ENCODE peak calls at places on chromosomes 12 and 14, in ten cellular contexts. P is CD4-positive, alpha-beta T cell; V is uterus; U is brain microvascular endothelial cell; O is pancreas; C is hepatocyte; M is CD8-positive, alpha-beta T cell; W is stomach; X is colonic mucosa; H is GM23338. A is an unnamed sample.

GRCh38 chr12:11727133-11727664 is 77.7 kb downstream of the ETV6 start:
- DNase-seq in U (no peak), C (no peak), M (peak; percentile 62), P (peak; percentile 49), V (no peak), X (no peak), H (no peak), O (no peak), W (no peak), A (no peak)

GRCh38 chr14:34331728-34332623 is 130.1 kb downstream of the SPTSSA start:
- DNase-seq in M (peak; percentile 68), V (peak; percentile 47), P (peak; percentile 18), U (peak; percentile 33), O (peak; percentile 65), W (peak; percentile 72), C (peak; percentile 79), H (peak; percentile 85), X (peak; percentile 94), A (peak; percentile 52)

GRCh38 chr14:26841920-26842741 is 244.3 kb upstream of the NOVA1 start:
- DNase-seq in X (peak; percentile 45), O (no peak), P (no peak), V (peak; percentile 66), W (peak; percentile 26), U (peak; percentile 53), C (peak; percentile 69), M (no peak), H (no peak), A (peak; percentile 64)

GRCh38 chr14:67360469-67361206 is 510 bp downstream of the EIF2S1 start:
- DNase-seq in H (peak; percentile 17), X (no peak), W (no peak), P (no peak), O (no peak), C (no peak), V (no peak), M (no peak), U (no peak), A (no peak)

GRCh38 chr12:1791104-1791927 is 29.0 kb upstream of the LRTM2 start:
- DNase-seq in O (no peak), W (peak; percentile 77), C (peak; percentile 80), X (peak; percentile 76), U (peak; percentile 53), P (peak; percentile 57), M (peak; percentile 75), H (peak; percentile 73), V (peak; percentile 63), A (peak; percentile 59)

GRCh38 chr14:33120966-33121365 is 182.3 kb downstream of the NPAS3 start:
- DNase-seq in W (no peak), U (peak; percentile 15), O (no peak), V (no peak), H (no peak), X (no peak), C (no peak), M (no peak), P (no peak), A (peak; percentile 41)

GRCh38 chr12:88243886-88244491 is 101.9 kb downstream of the TMTC3 start:
- DNase-seq in X (no peak), U (no peak), W (no peak), M (no peak), V (no peak), P (no peak), C (no peak), O (no peak), H (peak; percentile 40), A (no peak)

GRCh38 chr14:55333785-55334485 is 62.7 kb downstream of the FBXO34 start:
- DNase-seq in V (no peak), X (no peak), M (no peak), P (no peak), C (peak; percentile 32), W (no peak), O (no peak), H (no peak), U (no peak), A (no peak)

GRCh38 chr14:93035917-93036651 is 79.6 kb downstream of the ITPK1 start:
- DNase-seq in C (peak; percentile 61), X (no peak), U (peak; percentile 18), V (peak; percentile 49), W (no peak), H (no peak), M (no peak), P (no peak), O (peak; percentile 35), A (peak; percentile 76)

GRCh38 chr12:111992464-111992863 is 20.5 kb downstream of the TMEM116 start:
- DNase-seq in H (no peak), W (no peak), X (no peak), V (no peak), P (no peak), U (no peak), O (no peak), M (no peak), C (no peak), A (no peak)

GRCh38 chr12:111998015-111998414 is 14.9 kb downstream of the TMEM116 start:
- DNase-seq in W (no peak), M (no peak), C (no peak), V (no peak), P (no peak), H (no peak), U (no peak), O (no peak), X (no peak), A (no peak)

GRCh38 chr12:111997300-111997699 is 15.7 kb downstream of the TMEM116 start:
- DNase-seq in C (no peak), V (no peak), O (no peak), M (no peak), X (no peak), U (no peak), W (no peak), P (no peak), H (no peak), A (no peak)

GRCh38 chr12:111993290-111994150 is 19.4 kb downstream of the TMEM116 start:
- DNase-seq in M (peak; percentile 56), C (no peak), U (no peak), O (no peak), H (no peak), W (no peak), X (no peak), V (no peak), P (peak; percentile 42), A (no peak)

GRCh38 chr12:111995782-111996480 is 17.0 kb downstream of the TMEM116 start:
- DNase-seq in M (no peak), U (no peak), X (no peak), O (no peak), C (no peak), H (no peak), V (no peak), P (no peak), W (no peak), A (no peak)
- H3K27ac ChIP-seq in M (no peak overlapping the region), U (no peak overlapping the region), X (no peak overlapping the region), O (no peak overlapping the region), C (no peak overlapping the region), H (no peak overlapping the region), V (no peak overlapping the region), P (no peak overlapping the region), W (no peak overlapping the region), A (no peak overlapping the region)

GRCh38 chr12:9319044-9319841 is 111.0 kb upstream of the PZP start:
- DNase-seq in V (no peak), W (no peak), U (no peak), P (no peak), O (no peak), X (no peak), H (no peak), M (no peak), C (no peak), A (no peak)
- TF ChIP-seq CTCF in V (no peak), W (no peak), U (peak; percentile 59), P (no peak), O (no peak), X (no peak), H (peak; percentile 55), M (no peak), C (no peak), A (no peak)

DNA sequence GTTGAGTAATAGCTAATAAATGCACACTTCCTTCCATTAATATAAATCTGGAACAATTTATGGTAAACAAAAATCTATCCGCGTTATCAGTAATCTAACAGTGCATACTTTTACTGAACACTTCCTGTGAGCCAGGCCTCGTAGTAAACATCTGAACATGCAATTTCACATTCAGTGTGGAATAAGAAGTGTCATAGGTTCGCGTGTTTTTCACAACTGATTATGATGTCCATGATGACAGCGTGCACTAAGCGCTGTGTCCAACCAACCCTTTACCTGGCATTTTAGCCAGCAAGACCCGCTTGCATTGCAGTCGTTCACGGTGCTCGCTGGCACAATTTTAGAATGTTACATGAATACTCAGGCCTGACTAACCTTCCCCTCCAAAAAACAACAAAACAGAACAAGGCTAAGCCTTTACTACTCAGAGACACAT is 2.1 kb downstream of the PNMA1 start:
- DNase-seq in C (no peak), U (no peak), W (no peak), H (no peak), V (no peak), O (no peak), P (no peak), X (no peak), M (no peak), A (no peak)
- H3K27ac ChIP-seq in C (no peak overlapping the region), U (no peak overlapping the region), W (peak overlapping the region; percentile 91), H (no peak overlapping the region), V (peak overlapping the region; percentile 96), O (no peak overlapping the region), P (peak overlapping the region; percentile 77), X (peak overlapping the region; percentile 96), M (peak overlapping the region; percentile 76), A (peak overlapping the region; percentile 97)

GRCh38 chr14:20345366-20345765 is 1.9 kb downstream of the PARP2 start:
- DNase-seq in U (no peak), W (no peak), X (no peak), O (no peak), P (no peak), H (no peak), V (no peak), M (no peak), C (no peak), A (no peak)

GRCh38 chr14:20347747-20348146 is 4.3 kb downstream of the PARP2 start:
- DNase-seq in M (no peak), X (no peak), P (no peak), C (no peak), O (no peak), W (no peak), H (no peak), V (no peak), U (no peak), A (no peak)

GRCh38 chr14:20350280-20350679 is 6.8 kb downstream of the PARP2 start:
- DNase-seq in V (no peak), C (no peak), W (no peak), M (no peak), U (no peak), H (no peak), O (no peak), X (no peak), P (no peak), A (no peak)

GRCh38 chr14:20346713-20347112 is 3.3 kb downstream of the PARP2 start:
- DNase-seq in M (no peak), O (no peak), C (no peak), W (no peak), X (no peak), U (no peak), H (no peak), V (no peak), P (no peak), A (no peak)

DNA sequence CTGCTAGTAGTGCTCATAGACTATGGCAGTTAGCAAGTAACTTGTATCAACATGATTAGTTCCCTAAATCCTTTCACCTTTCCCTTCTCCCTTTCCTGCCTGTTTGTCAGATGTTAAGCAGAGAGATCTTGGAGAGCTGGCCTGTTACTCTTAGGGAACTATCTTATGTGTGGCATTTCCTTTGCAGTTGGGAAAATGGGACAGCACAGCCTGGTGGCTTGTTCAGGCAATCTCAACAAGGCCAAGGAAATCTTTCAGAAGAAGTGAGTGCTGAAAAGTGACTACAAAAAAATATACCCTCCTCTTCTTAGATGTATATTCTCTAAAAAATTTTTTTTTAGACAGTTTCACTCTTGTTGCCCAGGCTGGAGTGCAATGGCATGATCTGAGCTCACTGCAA is 7.4 kb downstream of the PARP2 start:
- DNase-seq in X (no peak), U (no peak), W (no peak), M (no peak), O (no peak), V (no peak), C (no peak), P (no peak), H (no peak), A (no peak)
- TF ChIP-seq CTCF in X (no peak), U (peak; percentile 49), W (no peak), M (no peak), O (no peak), V (no peak), C (no peak), P (no peak), H (peak; percentile 1), A (no peak)